ENCODE peak calls at places on chromosome 1, in ten cellular contexts. One of them, this sample, is unnamed.

GRCh38 chr1:52002038-52002917 is 11.8 kb upstream of the RAB3B start:
- DNase-seq in cardiac fibroblast: peak
- DNase-seq in stomach: no peak
- DNase-seq in Calu3: peak
- DNase-seq in A549: peak
- DNase-seq in thoracic aorta: peak
- DNase-seq in WERI-Rb-1: peak
- DNase-seq in heart left ventricle: no peak
- DNase-seq in neural crest cell: peak
- DNase-seq in fibroblast of villous mesenchyme: peak
- DNase-seq in this sample: peak

GRCh38 chr1:51264470-51264869 is 28.4 kb downstream of the RNF11 start:
- DNase-seq in thoracic aorta: no peak
- DNase-seq in neural crest cell: no peak
- DNase-seq in heart left ventricle: peak
- DNase-seq in A549: no peak
- DNase-seq in stomach: no peak
- DNase-seq in fibroblast of villous mesenchyme: peak
- DNase-seq in WERI-Rb-1: no peak
- DNase-seq in Calu3: no peak
- DNase-seq in cardiac fibroblast: peak
- DNase-seq in this sample: peak

GRCh38 chr1:228265167-228265566 is 57.3 kb downstream of the OBSCN start:
- DNase-seq in A549: no peak
- DNase-seq in cardiac fibroblast: peak
- DNase-seq in Calu3: no peak
- DNase-seq in fibroblast of villous mesenchyme: peak
- DNase-seq in heart left ventricle: no peak
- DNase-seq in thoracic aorta: no peak
- DNase-seq in WERI-Rb-1: no peak
- DNase-seq in stomach: no peak
- DNase-seq in neural crest cell: no peak
- DNase-seq in this sample: peak

GRCh38 chr1:180507826-180508724 is 5.7 kb upstream of the ACBD6 start:
- DNase-seq in heart left ventricle: no peak
- DNase-seq in thoracic aorta: no peak
- DNase-seq in fibroblast of villous mesenchyme: peak
- DNase-seq in A549: peak
- DNase-seq in cardiac fibroblast: peak
- DNase-seq in neural crest cell: no peak
- DNase-seq in WERI-Rb-1: no peak
- DNase-seq in stomach: no peak
- DNase-seq in Calu3: no peak
- DNase-seq in this sample: peak

GRCh38 chr1:100526894-100527293 is 11.0 kb upstream of the GPR88 start:
- DNase-seq in stomach: no peak
- DNase-seq in neural crest cell: no peak
- DNase-seq in cardiac fibroblast: no peak
- DNase-seq in A549: no peak
- DNase-seq in heart left ventricle: no peak
- DNase-seq in thoracic aorta: no peak
- DNase-seq in fibroblast of villous mesenchyme: no peak
- DNase-seq in Calu3: no peak
- DNase-seq in WERI-Rb-1: no peak
- DNase-seq in this sample: no peak

GRCh38 chr1:109089242-109090015 is 1.1 kb upstream of the TMEM167B start:
- DNase-seq in stomach: peak
- DNase-seq in cardiac fibroblast: peak
- DNase-seq in heart left ventricle: peak
- DNase-seq in fibroblast of villous mesenchyme: peak
- DNase-seq in Calu3: peak
- DNase-seq in neural crest cell: peak
- DNase-seq in A549: peak
- DNase-seq in thoracic aorta: no peak
- DNase-seq in WERI-Rb-1: peak
- DNase-seq in this sample: peak

GRCh38 chr1:243526180-243526579 is 270.3 kb downstream of the SDCCAG8 start:
- DNase-seq in cardiac fibroblast: no peak
- DNase-seq in thoracic aorta: no peak
- DNase-seq in stomach: no peak
- DNase-seq in WERI-Rb-1: no peak
- DNase-seq in A549: no peak
- DNase-seq in neural crest cell: no peak
- DNase-seq in fibroblast of villous mesenchyme: no peak
- DNase-seq in heart left ventricle: no peak
- DNase-seq in Calu3: no peak
- DNase-seq in this sample: no peak

GRCh38 chr1:173205146-173206051 is 1.7 kb downstream of the TNFSF4 start:
- DNase-seq in cardiac fibroblast: peak
- DNase-seq in WERI-Rb-1: no peak
- DNase-seq in neural crest cell: no peak
- DNase-seq in thoracic aorta: no peak
- DNase-seq in heart left ventricle: no peak
- DNase-seq in A549: no peak
- DNase-seq in fibroblast of villous mesenchyme: peak
- DNase-seq in stomach: no peak
- DNase-seq in Calu3: no peak
- DNase-seq in this sample: no peak

GRCh38 chr1:161198877-161199431 is at the start of gene ADAMTS4:
- DNase-seq in stomach: peak
- DNase-seq in cardiac fibroblast: peak
- DNase-seq in WERI-Rb-1: peak
- DNase-seq in thoracic aorta: no peak
- DNase-seq in fibroblast of villous mesenchyme: peak
- DNase-seq in A549: no peak
- DNase-seq in heart left ventricle: peak
- DNase-seq in neural crest cell: no peak
- DNase-seq in Calu3: no peak
- DNase-seq in this sample: peak

GRCh38 chr1:175804556-175804955 is 61.2 kb upstream of the TNR start:
- DNase-seq in A549: no peak
- DNase-seq in cardiac fibroblast: no peak
- DNase-seq in neural crest cell: no peak
- DNase-seq in Calu3: no peak
- DNase-seq in WERI-Rb-1: no peak
- DNase-seq in fibroblast of villous mesenchyme: no peak
- DNase-seq in heart left ventricle: no peak
- DNase-seq in stomach: no peak
- DNase-seq in thoracic aorta: no peak
- DNase-seq in this sample: no peak

GRCh38 chr1:175812936-175813335 is 69.5 kb upstream of the TNR start:
- DNase-seq in thoracic aorta: no peak
- DNase-seq in A549: no peak
- DNase-seq in stomach: no peak
- DNase-seq in neural crest cell: no peak
- DNase-seq in heart left ventricle: no peak
- DNase-seq in WERI-Rb-1: no peak
- DNase-seq in cardiac fibroblast: no peak
- DNase-seq in fibroblast of villous mesenchyme: no peak
- DNase-seq in Calu3: no peak
- DNase-seq in this sample: no peak

GRCh38 chr1:175810305-175810704 is 66.9 kb upstream of the TNR start:
- DNase-seq in A549: no peak
- DNase-seq in fibroblast of villous mesenchyme: no peak
- DNase-seq in Calu3: no peak
- DNase-seq in stomach: no peak
- DNase-seq in thoracic aorta: no peak
- DNase-seq in neural crest cell: no peak
- DNase-seq in heart left ventricle: no peak
- DNase-seq in WERI-Rb-1: no peak
- DNase-seq in cardiac fibroblast: no peak
- DNase-seq in this sample: no peak

GRCh38 chr1:175803413-175803812 is 60.0 kb upstream of the TNR start:
- DNase-seq in WERI-Rb-1: no peak
- DNase-seq in Calu3: no peak
- DNase-seq in fibroblast of villous mesenchyme: no peak
- DNase-seq in stomach: no peak
- DNase-seq in thoracic aorta: no peak
- DNase-seq in heart left ventricle: no peak
- DNase-seq in neural crest cell: no peak
- DNase-seq in cardiac fibroblast: no peak
- DNase-seq in A549: no peak
- DNase-seq in this sample: no peak

DNA sequence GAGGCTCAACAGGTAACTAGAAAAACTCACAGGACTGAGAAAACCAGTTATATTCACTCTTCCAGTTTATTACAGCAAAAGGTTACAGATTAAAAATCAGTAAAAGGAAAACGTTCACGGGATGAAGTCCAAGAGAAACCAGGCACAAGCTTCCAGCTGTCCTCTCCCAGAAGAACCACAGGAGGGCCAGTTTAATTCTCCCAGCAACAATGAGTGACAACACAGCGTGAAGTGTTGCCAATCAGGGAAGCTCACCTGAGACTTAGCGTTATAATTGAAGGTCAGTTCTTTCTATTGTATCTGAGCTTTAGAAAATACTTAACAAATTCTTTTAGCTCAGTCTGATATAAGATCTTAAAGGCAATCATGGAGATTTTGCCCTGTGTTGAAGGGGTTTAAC is 65.2 kb upstream of the TNR start:
- DNase-seq in neural crest cell: no peak
- DNase-seq in Calu3: no peak
- DNase-seq in stomach: no peak
- DNase-seq in WERI-Rb-1: no peak
- DNase-seq in fibroblast of villous mesenchyme: no peak
- DNase-seq in cardiac fibroblast: no peak
- DNase-seq in thoracic aorta: no peak
- DNase-seq in A549: no peak
- DNase-seq in heart left ventricle: no peak
- DNase-seq in this sample: no peak
- TF ChIP-seq CTCF in neural crest cell: no peak
- TF ChIP-seq CTCF in Calu3: no peak
- TF ChIP-seq CTCF in stomach: no peak
- TF ChIP-seq CTCF in WERI-Rb-1: no peak
- TF ChIP-seq CTCF in fibroblast of villous mesenchyme: no peak
- TF ChIP-seq CTCF in cardiac fibroblast: no peak
- TF ChIP-seq CTCF in thoracic aorta: peak
- TF ChIP-seq CTCF in A549: no peak
- TF ChIP-seq CTCF in heart left ventricle: no peak
- TF ChIP-seq CTCF in this sample: no peak

DNA sequence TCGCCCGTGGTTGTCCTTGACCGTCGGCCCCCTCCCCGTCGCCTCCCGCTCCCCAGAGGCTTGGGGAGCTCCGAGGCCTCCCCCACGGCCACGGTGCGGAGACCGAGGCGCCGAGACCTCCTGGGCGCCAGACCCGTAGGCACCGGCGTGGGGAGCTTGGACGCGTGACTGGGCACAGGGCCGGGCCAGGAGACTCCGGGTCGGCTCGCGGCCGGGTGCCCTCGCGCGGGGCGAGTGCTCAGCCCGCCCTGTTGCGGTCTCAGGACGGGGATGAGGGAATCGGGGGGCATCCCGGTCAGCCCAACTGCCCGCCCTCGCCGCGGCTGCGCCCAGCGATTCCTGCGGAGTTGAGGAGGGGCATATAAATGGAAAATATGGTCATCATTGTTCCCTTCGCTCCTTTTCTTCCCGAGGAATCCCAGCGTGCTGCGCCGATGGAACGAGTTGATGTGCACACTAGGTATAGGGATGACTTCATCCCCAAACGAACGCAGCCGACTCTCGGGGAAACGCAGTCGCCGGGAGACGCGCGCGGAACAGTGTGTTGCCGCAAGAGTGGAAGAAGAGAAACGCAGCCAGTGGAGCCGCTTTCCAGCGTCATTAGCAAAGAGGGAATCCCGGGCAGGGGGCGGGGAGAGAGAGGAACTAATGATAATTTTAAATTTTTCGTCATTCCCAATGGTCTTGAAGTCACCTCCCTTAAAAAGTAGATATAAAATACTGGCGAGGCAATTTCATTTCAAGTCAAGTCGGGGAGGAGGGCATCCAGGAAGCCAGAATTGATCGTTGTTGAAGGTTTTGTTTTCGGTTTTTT is 747 bp upstream of the ENAH start:
- DNase-seq in thoracic aorta: peak
- DNase-seq in stomach: peak
- DNase-seq in neural crest cell: peak
- DNase-seq in fibroblast of villous mesenchyme: peak
- DNase-seq in cardiac fibroblast: peak
- DNase-seq in Calu3: peak
- DNase-seq in heart left ventricle: peak
- DNase-seq in WERI-Rb-1: no peak
- DNase-seq in A549: peak
- DNase-seq in this sample: peak
- TF ChIP-seq CTCF in thoracic aorta: no peak
- TF ChIP-seq CTCF in stomach: no peak
- TF ChIP-seq CTCF in neural crest cell: no peak
- TF ChIP-seq CTCF in fibroblast of villous mesenchyme: no peak
- TF ChIP-seq CTCF in cardiac fibroblast: no peak
- TF ChIP-seq CTCF in Calu3: no peak
- TF ChIP-seq CTCF in heart left ventricle: no peak
- TF ChIP-seq CTCF in WERI-Rb-1: no peak
- TF ChIP-seq CTCF in A549: no peak
- TF ChIP-seq CTCF in this sample: no peak

GRCh38 chr1:117059678-117060440 is at the start of gene TTF2:
- DNase-seq in stomach: peak
- DNase-seq in WERI-Rb-1: peak
- DNase-seq in Calu3: peak
- DNase-seq in neural crest cell: peak
- DNase-seq in thoracic aorta: peak
- DNase-seq in A549: peak
- DNase-seq in heart left ventricle: peak
- DNase-seq in fibroblast of villous mesenchyme: peak
- DNase-seq in cardiac fibroblast: peak
- DNase-seq in this sample: peak
- TF ChIP-seq CTCF in stomach: no peak
- TF ChIP-seq CTCF in WERI-Rb-1: no peak
- TF ChIP-seq CTCF in Calu3: no peak
- TF ChIP-seq CTCF in neural crest cell: peak
- TF ChIP-seq CTCF in thoracic aorta: no peak
- TF ChIP-seq CTCF in A549: no peak
- TF ChIP-seq CTCF in heart left ventricle: peak
- TF ChIP-seq CTCF in fibroblast of villous mesenchyme: peak
- TF ChIP-seq CTCF in cardiac fibroblast: no peak
- TF ChIP-seq CTCF in this sample: peak

GRCh38 chr1:90325165-90325564 is 330.3 kb downstream of the ZNF326 start:
- DNase-seq in cardiac fibroblast: no peak
- DNase-seq in stomach: no peak
- DNase-seq in A549: no peak
- DNase-seq in thoracic aorta: no peak
- DNase-seq in fibroblast of villous mesenchyme: no peak
- DNase-seq in WERI-Rb-1: no peak
- DNase-seq in heart left ventricle: no peak
- DNase-seq in neural crest cell: no peak
- DNase-seq in Calu3: no peak
- DNase-seq in this sample: no peak
- TF ChIP-seq CTCF in cardiac fibroblast: no peak
- TF ChIP-seq CTCF in stomach: no peak
- TF ChIP-seq CTCF in A549: no peak
- TF ChIP-seq CTCF in thoracic aorta: no peak
- TF ChIP-seq CTCF in fibroblast of villous mesenchyme: no peak
- TF ChIP-seq CTCF in WERI-Rb-1: no peak
- TF ChIP-seq CTCF in heart left ventricle: no peak
- TF ChIP-seq CTCF in neural crest cell: no peak
- TF ChIP-seq CTCF in Calu3: no peak
- TF ChIP-seq CTCF in this sample: no peak

GRCh38 chr1:65449214-65449823 is 28.9 kb downstream of the LEPR start:
- DNase-seq in thoracic aorta: no peak
- DNase-seq in neural crest cell: no peak
- DNase-seq in fibroblast of villous mesenchyme: no peak
- DNase-seq in heart left ventricle: no peak
- DNase-seq in Calu3: peak
- DNase-seq in stomach: no peak
- DNase-seq in cardiac fibroblast: no peak
- DNase-seq in WERI-Rb-1: no peak
- DNase-seq in A549: no peak
- DNase-seq in this sample: no peak
- TF ChIP-seq CTCF in thoracic aorta: no peak
- TF ChIP-seq CTCF in neural crest cell: no peak
- TF ChIP-seq CTCF in fibroblast of villous mesenchyme: peak
- TF ChIP-seq CTCF in heart left ventricle: no peak
- TF ChIP-seq CTCF in Calu3: no peak
- TF ChIP-seq CTCF in stomach: no peak
- TF ChIP-seq CTCF in cardiac fibroblast: no peak
- TF ChIP-seq CTCF in WERI-Rb-1: no peak
- TF ChIP-seq CTCF in A549: no peak
- TF ChIP-seq CTCF in this sample: peak

GRCh38 chr1:92927870-92928269 is 33.4 kb downstream of the DIPK1A start:
- DNase-seq in Calu3: no peak
- DNase-seq in fibroblast of villous mesenchyme: no peak
- DNase-seq in A549: no peak
- DNase-seq in WERI-Rb-1: no peak
- DNase-seq in neural crest cell: no peak
- DNase-seq in heart left ventricle: no peak
- DNase-seq in cardiac fibroblast: no peak
- DNase-seq in thoracic aorta: no peak
- DNase-seq in stomach: no peak
- DNase-seq in this sample: no peak
- TF ChIP-seq CTCF in Calu3: no peak
- TF ChIP-seq CTCF in fibroblast of villous mesenchyme: no peak
- TF ChIP-seq CTCF in A549: no peak
- TF ChIP-seq CTCF in WERI-Rb-1: no peak
- TF ChIP-seq CTCF in neural crest cell: no peak
- TF ChIP-seq CTCF in heart left ventricle: no peak
- TF ChIP-seq CTCF in cardiac fibroblast: no peak
- TF ChIP-seq CTCF in thoracic aorta: no peak
- TF ChIP-seq CTCF in stomach: no peak
- TF ChIP-seq CTCF in this sample: peak

This sample was measured in HFFc6.